ENCODE peak calls at places on chromosomes 4 and X, in six cellular contexts. B, C, K, P, W and L are unnamed samples.
A peak's percentile ranks its signal among the peaks of the same experiment; 100 is the strongest.

GRCh38 chrX:40415675-40416074 is 165.1 kb upstream of the ATP6AP2 start:
- DNase-seq in B (no peak), C (no peak), K (no peak), P (no peak), W (no peak), L (no peak)

GRCh38 chrX:153643431-153644351 is 3.3 kb upstream of the DUSP9 start:
- DNase-seq in B (peak; percentile 43), C (peak; percentile 22), K (no peak), P (no peak), W (no peak), L (no peak)

GRCh38 chrX:107470971-107471370 is 21.5 kb downstream of the FRMPD3 start:
- DNase-seq in B (no peak), C (peak; percentile 49), K (no peak), P (no peak), W (no peak), L (no peak)

GRCh38 chrX:72050011-72050410 is 81.7 kb downstream of the RTL5 start:
- DNase-seq in B (no peak), C (no peak), K (no peak), P (no peak), W (no peak), L (peak; percentile 26)

GRCh38 chrX:40504801-40505605 is 75.8 kb upstream of the ATP6AP2 start:
- DNase-seq in B (no peak), C (peak; percentile 23), K (no peak), P (no peak), W (no peak), L (no peak)

GRCh38 chrX:11597479-11597878 is 68.2 kb downstream of the ARHGAP6 start:
- DNase-seq in B (no peak), C (no peak), K (no peak), P (no peak), W (no peak), L (no peak)

GRCh38 chrX:130028196-130028595 is 45.8 kb downstream of the BCORL1 start:
- DNase-seq in B (peak; percentile 76), C (peak; percentile 36), K (peak; percentile 77), P (peak; percentile 21), W (peak; percentile 71), L (no peak)

GRCh38 chrX:129754266-129755024 is 15.7 kb downstream of the XPNPEP2 start:
- DNase-seq in B (no peak), C (peak; percentile 65), K (peak; percentile 25), P (no peak), W (no peak), L (no peak)

GRCh38 chrX:17032351-17032750 is 85.9 kb downstream of the REPS2 start:
- DNase-seq in B (no peak), C (no peak), K (no peak), P (no peak), W (no peak), L (no peak)

GRCh38 chr4:2058264-2059033 is 678 bp upstream of the NAT8L start:
- DNase-seq in B (no peak), C (peak; percentile 57), K (peak; percentile 48), P (no peak), W (peak; percentile 42), L (no peak)

GRCh38 chrX:113512700-113513395 is 672.2 kb upstream of the AMOT start:
- DNase-seq in B (no peak), C (no peak), K (no peak), P (no peak), W (no peak), L (no peak)

GRCh38 chr4:94913316-94913715 is 155.6 kb downstream of the BMPR1B start:
- DNase-seq in B (no peak), C (no peak), K (no peak), P (no peak), W (no peak), L (no peak)

GRCh38 chr4:137533855-137534254 is 1.6 kb upstream of the PCDH18 start:
- DNase-seq in B (no peak), C (no peak), K (no peak), P (no peak), W (no peak), L (no peak)

GRCh38 chrX:24085133-24085532 is 30.4 kb downstream of the EIF2S3 start:
- DNase-seq in B (no peak), C (no peak), K (no peak), P (no peak), W (no peak), L (no peak)

GRCh38 chrX:139889760-139890159 is 43.1 kb downstream of the ATP11C start:
- DNase-seq in B (no peak), C (no peak), K (no peak), P (no peak), W (no peak), L (no peak)

GRCh38 chr4:6437682-6438264 is 34.6 kb downstream of the PPP2R2C start:
- DNase-seq in B (no peak), C (no peak), K (no peak), P (no peak), W (no peak), L (no peak)

GRCh38 chr4:26995316-26995715 is 134.7 kb downstream of the STIM2 start:
- DNase-seq in B (no peak), C (peak; percentile 21), K (no peak), P (no peak), W (no peak), L (no peak)

GRCh38 chr4:8101213-8101781 is 57.3 kb downstream of the ABLIM2 start:
- DNase-seq in B (peak; percentile 89), C (no peak), K (peak; percentile 98), P (peak; percentile 83), W (peak; percentile 72), L (no peak)

GRCh38 chrX:150544222-150544787 is 24.1 kb upstream of the MTM1 start:
- DNase-seq in B (no peak), C (peak; percentile 65), K (no peak), P (no peak), W (no peak), L (no peak)

GRCh38 chr4:52037730-52038108 is 380 bp downstream of the SGCB start:
- DNase-seq in B (no peak), C (peak; percentile 75), K (peak; percentile 65), P (no peak), W (no peak), L (peak; percentile 78)

GRCh38 chrX:84168574-84168973 is 19.4 kb downstream of the RPS6KA6 start:
- DNase-seq in B (no peak), C (no peak), K (no peak), P (no peak), W (no peak), L (no peak)

GRCh38 chr4:57102050-57102564 is 8.1 kb downstream of the IGFBP7 start:
- DNase-seq in B (no peak), C (no peak), K (peak; percentile 67), P (peak; percentile 43), W (no peak), L (peak; percentile 79)

GRCh38 chrX:358651-359143 is 28.0 kb downstream of the PPP2R3B start:
- DNase-seq in B (peak; percentile 59), C (peak; percentile 54), K (peak; percentile 26), P (no peak), W (no peak), L (no peak)

GRCh38 chr4:186623546-186623945 is 68.2 kb upstream of the MTNR1A start:
- DNase-seq in B (no peak), C (no peak), K (no peak), P (no peak), W (no peak), L (no peak)

GRCh38 chr4:186627226-186627865 is 72.0 kb upstream of the MTNR1A start:
- DNase-seq in B (no peak), C (peak; percentile 23), K (no peak), P (no peak), W (no peak), L (no peak)

GRCh38 chr4:186624951-186625350 is 69.6 kb upstream of the MTNR1A start:
- DNase-seq in B (no peak), C (no peak), K (no peak), P (no peak), W (no peak), L (no peak)

GRCh38 chr4:186621959-186622553 is 66.7 kb upstream of the MTNR1A start:
- DNase-seq in B (no peak), C (no peak), K (no peak), P (no peak), W (no peak), L (no peak)

GRCh38 chr4:186622788-186623464 is 67.6 kb upstream of the MTNR1A start:
- DNase-seq in B (no peak), C (no peak), K (no peak), P (no peak), W (no peak), L (no peak)
- H3K4me3 ChIP-seq in B (no peak overlapping the region), C (no peak overlapping the region), K (no peak overlapping the region), P (no peak overlapping the region), W (no peak overlapping the region), L (no peak overlapping the region)

GRCh38 chr4:3462321-3462789 is 751 bp upstream of the DOK7 start:
- DNase-seq in B (no peak), C (no peak), K (peak; percentile 53), P (no peak), W (no peak), L (no peak)
- H3K27ac ChIP-seq in B (no peak overlapping the region), C (no peak overlapping the region), K (peak overlapping the region; percentile 91), P (no peak overlapping the region), W (no peak overlapping the region), L (peak overlapping the region; percentile 88)

DNA sequence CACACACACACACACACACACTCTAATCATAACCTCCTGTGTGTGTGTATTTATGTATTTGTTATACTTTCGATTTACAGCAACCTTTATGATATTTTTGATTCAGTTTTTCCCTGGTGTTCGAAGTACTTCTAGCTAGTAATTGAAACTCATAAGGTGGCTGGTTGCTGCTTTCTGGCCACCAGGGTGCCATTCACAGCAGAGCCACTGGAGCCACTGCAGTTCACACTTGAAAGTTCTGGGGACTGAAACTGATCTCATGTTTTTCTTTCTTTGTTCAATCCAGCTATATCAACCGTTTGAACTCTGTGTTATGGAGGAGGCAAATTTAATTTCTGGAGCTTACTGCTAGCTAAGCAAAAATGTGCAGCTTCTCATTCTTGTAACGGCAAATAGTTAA is 419.4 kb downstream of the ADGRL3 start:
- DNase-seq in B (no peak), C (peak; percentile 52), K (no peak), P (no peak), W (no peak), L (no peak)
- TF ChIP-seq CTCF in B (no peak), C (peak; percentile 47), K (no peak), P (peak; percentile 7), W (no peak), L (peak; percentile 12)

GRCh38 chr4:184099033-184099432 is 118.6 kb downstream of the ENPP6 start:
- DNase-seq in B (no peak), C (no peak), K (no peak), P (no peak), W (no peak), L (no peak)

GRCh38 chr4:184099541-184099966 is 118.1 kb downstream of the ENPP6 start:
- DNase-seq in B (no peak), C (no peak), K (no peak), P (no peak), W (no peak), L (no peak)

GRCh38 chr4:184096561-184097239 is 121.0 kb downstream of the ENPP6 start:
- DNase-seq in B (no peak), C (no peak), K (no peak), P (no peak), W (no peak), L (no peak)

GRCh38 chr4:184097815-184098214 is 119.9 kb downstream of the ENPP6 start:
- DNase-seq in B (no peak), C (no peak), K (no peak), P (no peak), W (no peak), L (no peak)

DNA sequence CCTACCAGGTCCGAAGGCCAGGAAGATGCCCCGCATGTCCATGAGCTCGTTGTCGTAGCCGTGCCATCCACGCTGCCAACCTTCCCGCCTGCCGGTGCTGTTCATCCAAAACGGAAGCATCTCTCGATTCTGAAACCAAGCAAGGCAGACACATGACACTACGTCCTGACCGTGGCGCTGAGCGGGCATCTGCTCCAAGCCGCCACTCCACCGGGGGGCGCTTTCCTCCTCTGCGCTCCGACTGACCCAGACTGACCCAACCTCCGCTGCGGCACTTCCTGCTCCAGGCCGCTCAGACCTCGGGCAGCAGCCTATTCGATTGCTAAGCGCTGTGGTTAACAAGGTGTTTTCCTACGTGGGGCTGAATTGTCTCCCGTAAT is 120.4 kb downstream of the ENPP6 start:
- DNase-seq in B (peak; percentile 76), C (peak; percentile 92), K (peak; percentile 82), P (peak; percentile 40), W (peak; percentile 70), L (no peak)
- H3K4me3 ChIP-seq in B (peak overlapping the region; percentile 35), C (peak overlapping the region; percentile 26), K (peak overlapping the region; percentile 52), P (peak overlapping the region; percentile 9), W (peak overlapping the region; percentile 34), L (peak overlapping the region; percentile 63)